ENCODE peak calls at places on chromosomes 4 and X, in eight cellular contexts. F, P, Z, D, N, S, O and V are unnamed samples.
A peak's percentile ranks its signal among the peaks of the same experiment; 100 is the strongest.

GRCh38 chrX:129939986-129940385 is 34.0 kb downstream of the UTP14A start:
- DNase-seq in F (no peak), P (no peak), Z (no peak), D (no peak), N (no peak), S (peak; percentile 60), O (no peak), V (no peak)

GRCh38 chr4:123555500-123556273 is 159.1 kb downstream of the SPRY1 start:
- DNase-seq in F (peak; percentile 21), P (no peak), Z (peak; percentile 58), D (peak; percentile 97), N (no peak), S (peak; percentile 88), O (no peak), V (peak; percentile 97)

GRCh38 chr4:127777487-127777886 is 4.6 kb upstream of the HSPA4L start:
- DNase-seq in F (no peak), P (no peak), Z (no peak), D (no peak), N (no peak), S (no peak), O (no peak), V (no peak)

GRCh38 chr4:182189107-182189878 is 53.9 kb upstream of the TENM3 start:
- DNase-seq in F (peak; percentile 73), P (peak; percentile 88), Z (peak; percentile 95), D (peak; percentile 36), N (no peak), S (no peak), O (no peak), V (peak; percentile 97)

GRCh38 chrX:110684653-110685052 is 111.0 kb downstream of the CHRDL1 start:
- DNase-seq in F (no peak), P (no peak), Z (no peak), D (no peak), N (no peak), S (no peak), O (no peak), V (no peak)

GRCh38 chr4:128287159-128287870 is at the start of gene PGRMC2:
- DNase-seq in F (no peak), P (no peak), Z (peak; percentile 50), D (peak; percentile 29), N (no peak), S (no peak), O (peak; percentile 55), V (no peak)

GRCh38 chr4:118270492-118270891 is 82.3 kb downstream of the PRSS12 start:
- DNase-seq in F (no peak), P (no peak), Z (peak; percentile 47), D (peak; percentile 74), N (no peak), S (no peak), O (peak; percentile 71), V (no peak)

GRCh38 chr4:123750044-123750443 is 353.4 kb downstream of the SPRY1 start:
- DNase-seq in F (no peak), P (no peak), Z (no peak), D (peak; percentile 21), N (no peak), S (no peak), O (no peak), V (no peak)

GRCh38 chr4:56627985-56628384 is 53.1 kb downstream of the HOPX start:
- DNase-seq in F (no peak), P (no peak), Z (no peak), D (no peak), N (no peak), S (no peak), O (no peak), V (no peak)

GRCh38 chrX:78199851-78200250 is 60.4 kb upstream of the TAF9B start:
- DNase-seq in F (no peak), P (no peak), Z (peak; percentile 12), D (peak; percentile 32), N (no peak), S (no peak), O (peak; percentile 52), V (no peak)